ENCODE peak calls at places on chromosomes 6 and 20, in five cellular contexts. K is tibial nerve; H is brain microvascular endothelial cell; F is NCI-H2081; U is activated CD4-positive, alpha-beta T cell treated with anti-CD3 and anti-CD28 coated beads for 4 hours. Z is an unnamed sample.

GRCh38 chr6:165728196-165728595 is 65.2 kb upstream of the PDE10A start:
- DNase-seq in F (no peak), H (no peak), K (no peak), U (no peak), Z (no peak)

GRCh38 chr20:52242237-52243230 is 51.0 kb upstream of the ZFP64 start:
- DNase-seq in F (no peak), K (no peak), U (no peak), H (no peak), Z (peak; percentile 66)

GRCh38 chr6:129138739-129139405 is 255.9 kb downstream of the LAMA2 start:
- DNase-seq in H (no peak), F (no peak), K (peak; percentile 50), U (no peak), Z (no peak)

GRCh38 chr6:119084784-119085183 is 6.3 kb upstream of the FAM184A start:
- DNase-seq in K (no peak), H (no peak), U (no peak), F (no peak), Z (no peak)

GRCh38 chr6:19399406-19399805 is 437.8 kb upstream of the ID4 start:
- DNase-seq in H (peak; percentile 77), K (peak; percentile 13), F (peak; percentile 35), U (no peak), Z (no peak)

GRCh38 chr6:3139090-3139903 is 18.0 kb downstream of the TUBB2A start:
- DNase-seq in K (peak; percentile 60), U (no peak), F (peak; percentile 89), H (peak; percentile 65), Z (peak; percentile 88)

GRCh38 chr20:41213150-41213820 is 75.9 kb downstream of the PLCG1 start:
- DNase-seq in F (peak; percentile 55), K (no peak), U (no peak), H (peak; percentile 38), Z (peak; percentile 48)

GRCh38 chr20:63017076-63017825 is 10.5 kb upstream of the BHLHE23 start:
- DNase-seq in F (no peak), H (no peak), K (no peak), U (no peak), Z (no peak)

GRCh38 chr6:149225946-149226345 is 91.6 kb upstream of the TAB2 start:
- DNase-seq in K (no peak), H (no peak), U (no peak), F (no peak), Z (no peak)